ENCODE peak calls at places on chromosomes 11 and 22, in ten cellular contexts. U is fibroblast of the aortic adventitia, D is GM12865, M is colonic mucosa, P is IMR-90, X is uterus, O is fibroblast of mammary gland, R is AG09309, Q is lower lobe of right lung, G is suprapubic skin. T is an unnamed sample.
A peak's percentile ranks its signal among the peaks of the same experiment; 100 is the strongest.

GRCh38 chr11:73478737-73479347 is 102.6 kb downstream of the RELT start:
- DNase-seq in M (no peak), Q (no peak), U (peak; percentile 62), R (no peak), D (peak; percentile 14), G (no peak), O (peak; percentile 56), P (peak; percentile 42), X (no peak), T (peak; percentile 66)

GRCh38 chr11:99370557-99371200 is 349.9 kb downstream of the CNTN5 start:
- DNase-seq in P (peak; percentile 72), G (no peak), U (peak; percentile 3), O (peak; percentile 56), R (peak; percentile 11), Q (no peak), D (no peak), X (peak; percentile 13), M (no peak), T (peak; percentile 63)

GRCh38 chr11:117610045-117610444 is 187.0 kb downstream of the DSCAML1 start:
- DNase-seq in Q (no peak), X (no peak), M (no peak), O (no peak), R (no peak), U (peak; percentile 3), G (no peak), P (peak; percentile 51), D (peak; percentile 74), T (peak; percentile 37)

GRCh38 chr11:2526808-2527381 is 82.1 kb downstream of the KCNQ1 start:
- DNase-seq in G (peak; percentile 65), P (no peak), O (no peak), D (peak; percentile 65), U (no peak), X (peak; percentile 12), R (no peak), M (peak; percentile 87), Q (peak; percentile 82), T (no peak)

GRCh38 chr11:68575025-68575665 is 109.2 kb upstream of the GAL start:
- DNase-seq in Q (no peak), U (no peak), P (no peak), M (no peak), O (no peak), X (no peak), G (no peak), R (no peak), D (no peak), T (no peak)

GRCh38 chr11:9210224-9210921 is 54.8 kb downstream of the DENND5A start:
- DNase-seq in D (no peak), G (no peak), R (no peak), O (peak; percentile 12), U (peak; percentile 60), X (no peak), M (no peak), P (no peak), Q (no peak), T (no peak)

GRCh38 chr22:47793304-47794101 is 1031.1 kb downstream of the TBC1D22A start:
- DNase-seq in U (no peak), X (no peak), P (no peak), O (no peak), R (no peak), G (no peak), Q (no peak), D (no peak), M (no peak), T (no peak)

GRCh38 chr11:75339685-75340409 is 11.6 kb downstream of the ARRB1 start:
- DNase-seq in R (no peak), X (no peak), D (no peak), U (no peak), Q (no peak), O (no peak), G (no peak), M (peak; percentile 49), P (no peak), T (no peak)

GRCh38 chr11:67289651-67290479 is 762 bp downstream of the ANKRD13D start:
- DNase-seq in Q (peak; percentile 54), X (no peak), U (no peak), M (no peak), P (no peak), G (peak; percentile 81), O (no peak), D (no peak), R (no peak), T (no peak)

GRCh38 chr22:31393890-31394289 is 5.5 kb upstream of the DRG1 start:
- DNase-seq in R (no peak), P (no peak), M (no peak), D (no peak), G (no peak), O (no peak), Q (no peak), X (no peak), U (no peak), T (no peak)

GRCh38 chr11:84800755-84801346 is 826.3 kb downstream of the DLG2 start:
- DNase-seq in R (peak; percentile 28), D (no peak), Q (no peak), U (peak; percentile 58), P (peak; percentile 36), G (no peak), O (peak; percentile 59), M (no peak), X (no peak), T (peak; percentile 61)

GRCh38 chr22:39432361-39432811 is 24.4 kb upstream of the MGAT3 start:
- DNase-seq in P (no peak), U (no peak), R (no peak), M (no peak), G (no peak), D (no peak), X (no peak), O (no peak), Q (no peak), T (no peak)

GRCh38 chr11:102112654-102112926 is 2.3 kb downstream of the YAP1 start:
- DNase-seq in Q (no peak), D (no peak), R (no peak), U (no peak), G (no peak), M (no peak), P (no peak), X (no peak), O (no peak), T (no peak)
- H3K4me3 ChIP-seq in Q (peak overlapping the region; percentile 82), D (no peak overlapping the region), R (peak overlapping the region; percentile 98), U (peak overlapping the region; percentile 83), G (peak overlapping the region; percentile 96), M (peak overlapping the region; percentile 78), P (peak overlapping the region; percentile 89), X (peak overlapping the region; percentile 92), O (peak overlapping the region; percentile 85), T (peak overlapping the region; percentile 88)

GRCh38 chr11:63683133-63683991 is 2.1 kb downstream of the RTN3 start:
- DNase-seq in D (no peak), O (peak; percentile 43), P (peak; percentile 53), X (no peak), M (peak; percentile 46), R (no peak), Q (no peak), G (no peak), U (peak; percentile 70), T (no peak)
- H3K4me3 ChIP-seq in D (peak overlapping the region; percentile 92), O (peak overlapping the region; percentile 95), P (peak overlapping the region; percentile 87), X (peak overlapping the region; percentile 96), M (no peak overlapping the region), R (peak overlapping the region; percentile 94), Q (peak overlapping the region; percentile 72), G (peak overlapping the region; percentile 79), U (peak overlapping the region; percentile 96), T (peak overlapping the region; percentile 84)

GRCh38 chr11:61007383-61007970 is 36.0 kb downstream of the CD6 start:
- DNase-seq in Q (no peak), X (no peak), U (no peak), G (no peak), R (no peak), D (no peak), O (no peak), M (peak; percentile 36), P (no peak), T (peak; percentile 31)

GRCh38 chr11:61008971-61009370 is 37.5 kb downstream of the CD6 start:
- DNase-seq in R (no peak), M (no peak), D (no peak), X (no peak), P (no peak), O (no peak), Q (no peak), G (no peak), U (no peak), T (no peak)

GRCh38 chr11:61010466-61011238 is 39.2 kb downstream of the CD6 start:
- DNase-seq in Q (no peak), X (no peak), U (no peak), G (no peak), D (no peak), R (no peak), O (no peak), M (no peak), P (no peak), T (no peak)

GRCh38 chr11:61009392-61010275 is 38.2 kb downstream of the CD6 start:
- DNase-seq in D (no peak), Q (no peak), O (no peak), U (no peak), G (no peak), M (no peak), R (no peak), P (no peak), X (no peak), T (no peak)

DNA sequence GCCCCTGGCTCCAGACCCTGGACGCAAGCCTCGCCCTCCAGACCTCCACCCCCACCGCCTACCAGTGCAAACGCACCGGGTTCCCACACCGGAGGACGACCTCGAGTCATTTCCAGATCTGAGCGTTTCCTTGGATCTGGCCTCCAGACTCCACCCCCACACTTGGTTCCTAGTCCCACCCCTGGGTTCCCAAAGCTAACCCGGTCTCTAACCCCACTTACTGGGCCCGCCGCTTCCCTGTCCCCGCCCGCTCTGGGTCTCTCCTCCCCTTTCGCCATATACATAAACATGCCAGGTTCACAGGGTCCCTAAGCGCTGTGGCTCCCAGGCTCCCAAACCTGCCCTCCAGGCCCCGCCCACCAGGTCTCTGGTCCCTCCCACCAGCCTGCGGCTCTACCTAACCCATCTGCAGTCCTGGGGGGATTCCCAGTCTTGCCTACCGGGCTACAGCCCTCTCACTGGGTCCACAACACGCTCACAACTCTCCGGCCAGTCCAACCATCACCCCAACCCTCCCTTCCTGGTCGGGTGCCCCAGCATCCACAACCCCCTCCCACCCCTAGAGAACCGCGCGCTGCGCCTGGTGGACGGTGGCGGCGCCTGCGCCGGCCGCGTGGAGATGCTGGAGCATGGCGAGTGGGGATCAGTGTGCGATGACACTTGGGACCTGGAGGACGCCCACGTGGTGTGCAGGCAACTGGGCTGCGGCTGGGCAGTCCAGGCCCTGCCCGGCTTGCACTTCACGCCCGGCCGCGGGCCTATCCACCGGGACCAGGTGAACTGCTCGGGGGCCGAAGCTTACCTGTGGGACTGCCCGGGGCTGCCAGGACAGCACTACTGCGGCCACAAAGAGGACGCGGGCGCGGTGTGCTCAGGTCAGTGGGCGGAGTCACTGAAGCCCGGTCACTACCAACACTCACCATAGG is 36.8 kb downstream of the CD6 start:
- DNase-seq in Q (no peak), R (no peak), P (no peak), U (no peak), G (no peak), M (peak; percentile 56), X (no peak), O (no peak), D (no peak), T (no peak)
- H3K4me3 ChIP-seq in Q (peak overlapping the region; percentile 54), R (no peak overlapping the region), P (no peak overlapping the region), U (no peak overlapping the region), G (peak overlapping the region; percentile 55), M (peak overlapping the region; percentile 39), X (peak overlapping the region; percentile 17), O (no peak overlapping the region), D (peak overlapping the region; percentile 35), T (peak overlapping the region; percentile 32)

DNA sequence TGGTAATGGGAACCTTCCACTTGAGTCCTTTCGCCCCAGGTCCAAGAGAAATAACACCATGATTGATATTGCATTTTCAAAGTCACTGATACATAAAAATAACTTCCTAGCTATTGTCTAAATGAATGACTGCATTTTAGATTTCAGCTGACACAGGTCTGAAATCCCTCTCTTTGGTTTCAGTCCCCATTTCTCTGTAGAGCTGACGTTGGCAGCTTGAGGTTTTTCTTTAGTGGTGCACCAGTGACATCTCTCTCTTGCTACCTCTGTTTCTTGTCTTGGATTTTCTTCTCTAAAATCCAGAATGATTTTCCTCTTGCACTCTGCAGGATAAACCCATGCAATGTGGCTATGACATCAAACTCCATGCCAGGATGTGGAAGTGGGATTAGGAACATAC is 31.7 kb upstream of the SORL1 start:
- DNase-seq in Q (no peak), O (no peak), D (peak; percentile 44), G (no peak), U (no peak), M (no peak), R (no peak), X (no peak), P (no peak), T (no peak)
- H3K4me3 ChIP-seq in Q (no peak overlapping the region), O (no peak overlapping the region), D (no peak overlapping the region), G (no peak overlapping the region), U (no peak overlapping the region), M (no peak overlapping the region), R (no peak overlapping the region), X (no peak overlapping the region), P (no peak overlapping the region), T (no peak overlapping the region)

T was measured in epithelial cell of esophagus.